ENCODE peak calls at places on chromosomes 2 and 18, in four cellular contexts. T is sigmoid colon; D is activated naive CD4-positive, alpha-beta T cell treated with anti-CD3 and anti-CD28 coated beads, Interleukin-2, amount 50 U/mL, for 72 hours; Q is nephron progenitor cell. U is an unnamed sample.

GRCh38 chr2:9008951-9009664 is 5.6 kb upstream of the MBOAT2 start:
- DNase-seq in T (no peak), D (no peak), Q (no peak), U (no peak)

GRCh38 chr2:10741139-10741538 is 19.7 kb downstream of the ATP6V1C2 start:
- DNase-seq in T (no peak), D (no peak), Q (no peak), U (no peak)

GRCh38 chr2:241379481-241380480 is 23.7 kb downstream of the FARP2 start:
- DNase-seq in T (no peak), D (no peak), Q (no peak), U (no peak)

GRCh38 chr2:96522304-96523203 is 14.0 kb upstream of the ARID5A start:
- DNase-seq in T (peak; percentile 37), D (no peak), Q (no peak), U (no peak)

GRCh38 chr2:2739231-2739795 is 408.2 kb upstream of the MYT1L start:
- DNase-seq in T (no peak), D (no peak), Q (no peak), U (no peak)

GRCh38 chr2:35365859-35366258 is 989.7 kb upstream of the CRIM1 start:
- DNase-seq in T (no peak), D (no peak), Q (no peak), U (no peak)

GRCh38 chr2:9377461-9378097 is 45.7 kb downstream of the ITGB1BP1 start:
- DNase-seq in T (no peak), D (no peak), Q (no peak), U (no peak)

GRCh38 chr2:3300224-3300623 is 77.4 kb downstream of the EIPR1 start:
- DNase-seq in T (no peak), D (no peak), Q (no peak), U (no peak)

GRCh38 chr2:54672587-54673456 is 50.6 kb upstream of the EML6 start:
- DNase-seq in T (no peak), D (no peak), Q (no peak), U (no peak)

GRCh38 chr2:58046585-58047372 is at the start of gene VRK2:
- DNase-seq in T (peak; percentile 93), D (peak; percentile 89), Q (peak; percentile 82), U (peak; percentile 85)

GRCh38 chr2:237118025-237118424 is 32.3 kb downstream of the COPS8 start:
- DNase-seq in T (no peak), D (no peak), Q (no peak), U (no peak)

GRCh38 chr18:72128649-72129048 is 415.5 kb downstream of the CBLN2 start:
- DNase-seq in T (no peak), D (no peak), Q (no peak), U (no peak)

GRCh38 chr2:153055182-153055581 is 336.8 kb downstream of the ARL6IP6 start:
- DNase-seq in T (no peak), D (no peak), Q (no peak), U (no peak)

GRCh38 chr2:214320211-214320610 is 90.6 kb upstream of the VWC2L start:
- DNase-seq in T (no peak), D (no peak), Q (no peak), U (no peak)

GRCh38 chr2:144456680-144457079 is 63.2 kb downstream of the ZEB2 start:
- DNase-seq in T (no peak), D (no peak), Q (no peak), U (no peak)

GRCh38 chr18:35950628-35950982 is 21.9 kb upstream of the RMP24 start:
- DNase-seq in T (no peak), D (no peak), Q (no peak), U (no peak)

GRCh38 chr18:55189972-55190371 is 230.7 kb upstream of the CCDC68 start:
- DNase-seq in T (no peak), D (no peak), Q (peak; percentile 46), U (no peak)

GRCh38 chr2:85248741-85249524 is 78.9 kb downstream of the TGOLN2 start:
- DNase-seq in T (no peak), D (no peak), Q (no peak), U (no peak)

GRCh38 chr2:178074123-178075005 is 1.8 kb upstream of the PDE11A start:
- DNase-seq in T (no peak), D (no peak), Q (no peak), U (no peak)

GRCh38 chr2:231387904-231388724 is 7.4 kb upstream of the B3GNT7 start:
- DNase-seq in T (peak; percentile 85), D (no peak), Q (no peak), U (no peak)

GRCh38 chr18:78402440-78402839 is 577.2 kb upstream of the SALL3 start:
- DNase-seq in T (no peak), D (no peak), Q (no peak), U (no peak)

GRCh38 chr2:234463626-234464290 is 33.1 kb downstream of the ARL4C start:
- DNase-seq in T (no peak), D (peak; percentile 68), Q (no peak), U (peak; percentile 84)

GRCh38 chr2:47251404-47251675 is 96.2 kb upstream of the STPG4 start:
- DNase-seq in T (no peak), D (no peak), Q (no peak), U (no peak)

GRCh38 chr18:48337053-48337452 is 72.1 kb downstream of the ZBTB7C start:
- DNase-seq in T (no peak), D (no peak), Q (no peak), U (no peak)

GRCh38 chr2:119691189-119691588 is 12.2 kb downstream of the TMEM177 start:
- DNase-seq in T (peak; percentile 32), D (no peak), Q (no peak), U (no peak)

GRCh38 chr18:22709288-22710060 is 223.7 kb upstream of the RBBP8 start:
- DNase-seq in T (no peak), D (no peak), Q (no peak), U (no peak)

GRCh38 chr2:70907130-70907756 is 28.5 kb upstream of the ATP6V1B1 start:
- DNase-seq in T (no peak), D (no peak), Q (peak; percentile 53), U (no peak)

GRCh38 chr2:195108182-195108581 is 548.8 kb upstream of the SLC39A10 start:
- DNase-seq in T (no peak), D (no peak), Q (no peak), U (no peak)

U was measured in CD4-positive, CD25-positive, alpha-beta regulatory T cell.